ENCODE peak calls at places on chromosome 15, in nine cellular contexts. B, J, A, M, U, I, D, R and K are unnamed samples.
A peak's percentile ranks its signal among the peaks of the same experiment; 100 is the strongest.

GRCh38 chr15:28107111-28107893 is 8.2 kb upstream of the OCA2 start:
- DNase-seq in R (no peak), B (no peak), D (no peak), I (peak; percentile 49), U (no peak), M (peak; percentile 59), J (no peak), A (peak; percentile 50), K (no peak)

GRCh38 chr15:70111203-70112017 is 13.7 kb upstream of the TLE3 start:
- DNase-seq in A (peak; percentile 90), D (peak; percentile 37), B (no peak), I (no peak), M (no peak), R (no peak), J (peak; percentile 85), U (peak; percentile 68), K (no peak)

GRCh38 chr15:94856267-94856854 is 625.0 kb downstream of the MCTP2 start:
- DNase-seq in D (no peak), R (no peak), J (no peak), I (no peak), M (no peak), U (no peak), A (no peak), B (no peak), K (no peak)

GRCh38 chr15:94352940-94353820 is 121.8 kb downstream of the MCTP2 start:
- DNase-seq in R (no peak), I (no peak), U (no peak), A (no peak), J (no peak), D (no peak), B (no peak), M (no peak), K (no peak)

GRCh38 chr15:58568157-58568571 is 136.4 kb downstream of the LIPC start:
- DNase-seq in B (no peak), I (no peak), R (no peak), D (peak; percentile 56), J (peak; percentile 74), M (no peak), U (no peak), A (no peak), K (no peak)

GRCh38 chr15:90020041-90020735 is 19.1 kb downstream of the ZNF710 start:
- DNase-seq in J (no peak), B (no peak), R (no peak), A (no peak), U (no peak), D (peak; percentile 74), M (peak; percentile 69), I (peak; percentile 59), K (no peak)

GRCh38 chr15:84023636-84024035 is 211.9 kb upstream of the GOLGA6L4 start:
- DNase-seq in D (peak; percentile 11), J (peak; percentile 26), R (no peak), A (peak; percentile 17), I (no peak), U (peak; percentile 31), B (peak; percentile 34), M (no peak), K (no peak)

GRCh38 chr15:99441427-99441766 is 124.4 kb upstream of the MEF2A start:
- DNase-seq in B (no peak), J (no peak), A (no peak), U (no peak), D (no peak), I (no peak), R (no peak), M (no peak), K (no peak)

GRCh38 chr15:69974321-69974720 is 123.4 kb downstream of the TLE3 start:
- DNase-seq in J (peak; percentile 2), R (no peak), D (no peak), B (no peak), I (no peak), M (no peak), U (no peak), A (no peak), K (no peak)

GRCh38 chr15:32688151-32688639 is 29.6 kb upstream of the GREM1 start:
- DNase-seq in R (no peak), M (no peak), I (no peak), D (no peak), U (peak; percentile 68), J (peak; percentile 23), A (no peak), B (no peak), K (no peak)

GRCh38 chr15:98592136-98592535 is 56.2 kb upstream of the IGF1R start:
- DNase-seq in M (no peak), B (no peak), J (no peak), A (no peak), U (no peak), R (no peak), I (no peak), D (no peak), K (no peak)

GRCh38 chr15:64045106-64045435 is 1.2 kb downstream of the DAPK2 start:
- DNase-seq in D (no peak), I (no peak), R (no peak), B (no peak), J (no peak), M (peak; percentile 53), U (no peak), A (no peak), K (no peak)

GRCh38 chr15:68991723-68992122 is 22.8 kb upstream of the NOX5 start:
- DNase-seq in R (no peak), A (peak; percentile 68), J (no peak), U (no peak), D (no peak), M (no peak), I (no peak), B (peak; percentile 55), K (no peak)

GRCh38 chr15:77674327-77674726 is 41.6 kb upstream of the LINGO1 start:
- DNase-seq in U (no peak), D (no peak), A (no peak), M (no peak), B (no peak), I (no peak), J (no peak), R (no peak), K (no peak)
- H3K27ac ChIP-seq in U (no peak overlapping the region), D (no peak overlapping the region), A (no peak overlapping the region), M (no peak overlapping the region), B (no peak overlapping the region), I (no peak overlapping the region), J (no peak overlapping the region), R (no peak overlapping the region), K (no peak overlapping the region)

DNA sequence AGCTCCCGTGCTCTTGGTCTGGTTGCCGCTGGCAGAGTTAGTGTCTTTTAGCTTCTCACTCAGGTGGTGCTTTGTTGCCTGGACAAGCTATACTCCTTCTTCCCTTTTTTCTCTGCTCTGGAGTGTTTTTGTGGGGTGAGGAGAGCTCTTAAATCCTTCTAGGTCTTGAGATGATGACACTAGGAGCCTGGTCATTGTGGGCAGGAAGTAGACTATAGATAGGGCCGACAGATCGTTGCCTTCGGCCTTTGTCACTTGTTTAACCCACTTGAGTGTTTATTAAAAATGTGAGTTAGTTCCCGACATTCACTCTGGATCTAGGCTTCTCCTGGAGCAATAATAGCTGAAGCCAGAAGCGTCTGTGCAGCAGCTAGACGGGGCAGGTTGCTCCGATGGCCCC is 93.9 kb downstream of the SLCO3A1 start:
- DNase-seq in A (no peak), I (no peak), M (no peak), D (peak; percentile 73), R (no peak), J (no peak), B (no peak), U (no peak), K (no peak)
- H3K27ac ChIP-seq in A (peak overlapping the region; percentile 85), I (peak overlapping the region; percentile 66), M (no peak overlapping the region), D (peak overlapping the region; percentile 57), R (peak overlapping the region; percentile 91), J (peak overlapping the region; percentile 15), B (peak overlapping the region; percentile 94), U (peak overlapping the region; percentile 79), K (peak overlapping the region; percentile 52)

DNA sequence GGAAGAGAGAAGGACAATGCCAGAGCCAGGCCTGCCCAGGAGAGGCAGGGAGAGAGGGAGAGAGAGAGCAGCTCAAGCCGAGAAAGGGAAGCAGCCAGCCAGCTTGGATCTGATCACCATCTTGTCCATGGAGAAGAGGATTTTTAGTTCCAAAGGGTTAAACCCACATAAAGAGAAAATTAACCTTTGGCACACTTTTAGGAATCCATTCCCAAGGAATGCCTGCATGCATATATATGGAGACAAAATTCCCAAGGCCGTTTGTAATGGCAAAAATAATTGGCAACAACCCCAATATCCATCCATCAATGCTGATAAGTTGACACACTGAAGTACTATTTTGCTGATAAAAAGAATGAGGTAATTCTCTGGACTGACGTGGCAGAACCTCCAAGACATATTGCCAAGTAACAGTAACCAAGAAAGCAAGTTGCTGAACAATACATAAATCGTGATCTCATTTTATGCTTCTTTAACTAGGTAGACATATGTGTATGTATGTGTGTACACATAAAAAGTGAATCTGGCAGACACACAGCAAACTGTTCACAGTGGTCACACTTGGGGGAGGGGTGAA is 7.5 kb upstream of the STRA6 start:
- DNase-seq in A (peak; percentile 57), R (no peak), M (no peak), U (no peak), B (no peak), I (no peak), J (no peak), D (no peak), K (no peak)
- H3K27ac ChIP-seq in A (peak overlapping the region; percentile 83), R (no peak overlapping the region), M (no peak overlapping the region), U (no peak overlapping the region), B (no peak overlapping the region), I (no peak overlapping the region), J (no peak overlapping the region), D (no peak overlapping the region), K (no peak overlapping the region)

GRCh38 chr15:67762610-67763368 is 62.5 kb upstream of the SKOR1 start:
- DNase-seq in D (no peak), U (no peak), I (no peak), B (no peak), M (no peak), J (no peak), A (no peak), R (no peak), K (no peak)
- H3K27ac ChIP-seq in D (no peak overlapping the region), U (no peak overlapping the region), I (no peak overlapping the region), B (no peak overlapping the region), M (no peak overlapping the region), J (no peak overlapping the region), A (no peak overlapping the region), R (peak overlapping the region; percentile 25), K (no peak overlapping the region)

GRCh38 chr15:100601158-100601557 is 826 bp downstream of the LINS1 start:
- DNase-seq in M (no peak), I (peak; percentile 46), J (no peak), A (peak; percentile 39), B (no peak), U (no peak), R (no peak), D (peak; percentile 42), K (no peak)
- H3K27ac ChIP-seq in M (peak overlapping the region; percentile 82), I (peak overlapping the region; percentile 83), J (no peak overlapping the region), A (peak overlapping the region; percentile 83), B (no peak overlapping the region), U (no peak overlapping the region), R (peak overlapping the region; percentile 92), D (peak overlapping the region; percentile 76), K (no peak overlapping the region)